ENCODE peak calls at places on chromosome 4, in ten cellular contexts. L is tibial nerve, M is Panc1, J is neural progenitor cell, G is cardiac muscle cell, D is transverse colon, B is astrocyte, X is IMR-90, A is body of pancreas, Y is psoas muscle. Z is an unnamed sample.

GRCh38 chr4:152310223-152310622 is 225.7 kb downstream of the FBXW7 start:
- DNase-seq in G (peak; percentile 6), Y (no peak), J (no peak), L (no peak), X (peak; percentile 82), M (no peak), B (peak; percentile 89), D (no peak), A (no peak), Z (peak; percentile 61)

GRCh38 chr4:2241410-2242353 is at the start of the genes HAUS3 and POLN:
- DNase-seq in Y (peak; percentile 100), B (peak; percentile 82), D (peak; percentile 99), L (peak; percentile 96), A (peak; percentile 99), X (peak; percentile 96), M (peak; percentile 84), G (peak; percentile 98), J (peak; percentile 99), Z (peak; percentile 73)

GRCh38 chr4:134313591-134313990 is 112.0 kb upstream of the PABPC4L start:
- DNase-seq in J (no peak), D (no peak), A (no peak), M (no peak), Y (no peak), L (no peak), G (no peak), B (peak; percentile 39), X (no peak), Z (no peak)

GRCh38 chr4:116925900-116926457 is 159.4 kb downstream of the TRAM1L1 start:
- DNase-seq in G (no peak), X (no peak), B (peak; percentile 16), D (no peak), M (no peak), L (no peak), J (peak; percentile 84), A (peak; percentile 19), Y (peak; percentile 38), Z (no peak)

GRCh38 chr4:78774395-78774794 is 1.8 kb upstream of the BMP2K start:
- DNase-seq in B (no peak), M (no peak), A (no peak), Y (no peak), D (no peak), G (no peak), L (no peak), J (no peak), X (peak; percentile 49), Z (no peak)

GRCh38 chr4:5635826-5636196 is 72.5 kb downstream of the EVC2 start:
- DNase-seq in Y (no peak), X (peak; percentile 87), A (no peak), G (peak; percentile 38), J (no peak), B (peak; percentile 86), D (no peak), L (no peak), M (no peak), Z (peak; percentile 37)

GRCh38 chr4:52263612-52264011 is 212.5 kb downstream of the SPATA18 start:
- DNase-seq in A (peak; percentile 12), Y (no peak), M (no peak), J (no peak), G (no peak), L (no peak), B (no peak), X (no peak), D (no peak), Z (no peak)

GRCh38 chr4:25347473-25347872 is 29.6 kb upstream of the ANAPC4 start:
- DNase-seq in A (no peak), L (no peak), D (no peak), M (no peak), G (no peak), J (no peak), B (no peak), X (no peak), Y (no peak), Z (no peak)

GRCh38 chr4:4990857-4991540 is 28.3 kb downstream of the CYTL1 start:
- DNase-seq in Y (peak; percentile 88), J (no peak), M (no peak), D (peak; percentile 60), L (peak; percentile 61), G (peak; percentile 93), X (peak; percentile 62), B (peak; percentile 75), A (peak; percentile 54), Z (peak; percentile 78)

GRCh38 chr4:20816287-20816686 is 116.0 kb downstream of the PACRGL start:
- DNase-seq in G (no peak), A (no peak), L (no peak), J (no peak), B (no peak), X (no peak), Y (no peak), D (no peak), M (no peak), Z (no peak)

GRCh38 chr4:104418313-104418712 is 76.4 kb downstream of the CXXC4 start:
- DNase-seq in M (no peak), D (no peak), G (no peak), L (no peak), Y (no peak), X (no peak), J (no peak), A (no peak), B (no peak), Z (no peak)

GRCh38 chr4:53956454-53956853 is 108.0 kb downstream of the CHIC2 start:
- DNase-seq in M (no peak), Y (no peak), X (no peak), L (no peak), A (no peak), B (no peak), D (no peak), J (no peak), G (no peak), Z (no peak)

GRCh38 chr4:880684-881405 is 51.3 kb downstream of the GAK start:
- DNase-seq in M (no peak), L (no peak), A (no peak), J (no peak), Y (no peak), D (no peak), G (no peak), B (no peak), X (no peak), Z (no peak)

GRCh38 chr4:83618991-83619390 is 83.1 kb downstream of the GPAT3 start:
- DNase-seq in Y (no peak), D (peak; percentile 63), B (peak; percentile 65), L (no peak), A (no peak), X (peak; percentile 44), G (peak; percentile 46), M (no peak), J (no peak), Z (no peak)

GRCh38 chr4:151820004-151820403 is 59.2 kb upstream of the GATB start:
- DNase-seq in G (no peak), J (no peak), X (no peak), A (no peak), B (no peak), Y (no peak), L (no peak), D (no peak), M (no peak), Z (no peak)

GRCh38 chr4:17323619-17324400 is 188.1 kb downstream of the QDPR start:
- DNase-seq in B (peak; percentile 38), A (no peak), D (no peak), X (peak; percentile 60), J (no peak), L (no peak), M (no peak), Y (no peak), G (no peak), Z (no peak)

GRCh38 chr4:26023191-26023972 is 109.4 kb downstream of the SMIM20 start:
- DNase-seq in J (no peak), D (no peak), L (no peak), A (no peak), G (no peak), X (no peak), Y (no peak), B (peak; percentile 35), M (no peak), Z (no peak)

GRCh38 chr4:13918110-13918509 is 290.6 kb upstream of the BOD1L1 start:
- DNase-seq in J (no peak), B (peak; percentile 99), A (no peak), L (no peak), D (peak; percentile 22), X (peak; percentile 100), G (peak; percentile 95), Y (no peak), M (no peak), Z (peak; percentile 96)

GRCh38 chr4:8021796-8022195 is 82.1 kb upstream of the AFAP1 start:
- DNase-seq in J (no peak), L (no peak), G (no peak), B (no peak), D (no peak), X (no peak), M (no peak), Y (peak; percentile 54), A (no peak), Z (no peak)
- H3K27me3 ChIP-seq in J (no peaks in the 10 kb centered on the region), L (no peaks in the 10 kb centered on the region), G (no peaks in the 10 kb centered on the region), B (peaks cover 43% of the 10 kb centered on the region), D (no peaks in the 10 kb centered on the region), X (peaks cover 63% of the 10 kb centered on the region), M (no peaks in the 10 kb centered on the region), Y (no peaks in the 10 kb centered on the region), A (no peaks in the 10 kb centered on the region), Z (peaks cover 6% of the 10 kb centered on the region)

DNA sequence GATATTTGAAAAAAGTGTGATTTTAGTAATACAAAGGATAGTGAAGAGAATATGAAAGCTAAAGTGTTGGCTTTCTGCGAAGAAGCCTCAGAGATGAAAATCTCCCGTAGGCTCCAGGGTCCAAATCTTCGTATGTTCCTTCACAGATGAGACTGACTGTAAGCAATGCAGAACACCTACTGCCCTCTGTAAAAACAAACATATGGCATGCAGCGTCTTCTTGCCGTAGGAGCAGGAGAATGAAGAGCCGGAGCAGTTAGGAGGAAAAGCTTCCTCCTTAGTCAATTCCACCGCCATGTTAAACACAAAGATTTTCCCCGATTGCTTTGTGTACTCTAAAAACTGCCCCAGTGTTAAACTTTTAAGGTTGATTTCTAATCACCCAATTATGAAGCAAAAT is 22.5 kb downstream of the RWDD4 start:
- DNase-seq in B (no peak), X (no peak), M (no peak), Y (no peak), A (peak; percentile 32), J (no peak), D (peak; percentile 14), L (no peak), G (no peak), Z (no peak)
- TF ChIP-seq CTCF in B (no peak), X (no peak), M (no peak), Y (no peak), A (no peak), J (no peak), D (no peak), L (no peak), G (no peak), Z (no peak)

DNA sequence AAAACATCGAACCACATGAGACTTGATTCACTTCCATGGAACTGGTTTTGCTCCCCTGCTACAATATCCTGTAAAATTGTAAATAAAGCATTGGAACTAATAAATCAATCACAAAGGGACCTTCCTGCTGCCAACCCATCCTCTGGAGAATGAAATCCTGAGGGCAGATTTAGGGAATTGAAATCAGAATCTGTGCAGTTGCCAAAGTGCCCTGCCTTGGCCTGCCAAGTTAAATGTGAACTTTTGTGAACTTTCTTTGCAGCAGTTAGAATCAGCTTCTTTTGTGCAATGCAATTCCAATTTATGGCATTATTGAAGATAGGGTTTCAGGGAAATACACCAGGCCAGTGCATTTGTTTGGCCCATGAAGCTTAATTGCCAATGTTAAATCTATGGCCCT is 263.1 kb downstream of the PTTG2 start:
- DNase-seq in B (no peak), M (no peak), L (no peak), X (no peak), D (no peak), J (no peak), Y (no peak), A (no peak), G (no peak), Z (no peak)
- H3K4me3 ChIP-seq in B (no peak overlapping the region), M (no peak overlapping the region), L (no peak overlapping the region), X (no peak overlapping the region), D (no peak overlapping the region), J (no peak overlapping the region), Y (no peak overlapping the region), A (no peak overlapping the region), G (no peak overlapping the region), Z (no peak overlapping the region)

GRCh38 chr4:190016369-190017289 is 10.4 kb downstream of the FRG2 start:
- DNase-seq in A (no peak), M (no peak), X (no peak), L (no peak), Y (no peak), J (peak; percentile 2), B (no peak), D (no peak), G (no peak), Z (no peak)
- H3K27me3 ChIP-seq in A (no peaks in the 10 kb centered on the region), M (no peaks in the 10 kb centered on the region), X (peaks cover 60% of the 10 kb centered on the region), L (no peaks in the 10 kb centered on the region), Y (peaks cover 65% of the 10 kb centered on the region), J (peaks cover 91% of the 10 kb centered on the region), B (peaks cover 57% of the 10 kb centered on the region), D (peaks cover 96% of the 10 kb centered on the region), G (peaks cover 98% of the 10 kb centered on the region), Z (peaks cover 44% of the 10 kb centered on the region)